ENCODE peak calls at places on chromosomes 5 and 9, in nine cellular contexts. G is Right ventricle myocardium superior; Y is kidney; V is foreskin fibroblast; R is NCI-H748 treated with DMSO at 0.1 percent for 48 hours; P is KBM-7; O is activated CD4-positive, alpha-beta T cell treated with anti-CD3 and anti-CD28 coated beads, Interleukin-2, amount 50 U/mL, for 24 hours; B is C1 segment of cervical spinal cord; C is HTR-8/SVneo. N is an unnamed sample.

GRCh38 chr5:15103864-15104263 is 232.3 kb upstream of the ANKH start:
- DNase-seq in C (no peak), O (no peak), G (no peak), B (no peak), V (no peak), R (no peak), Y (no peak), P (no peak), N (no peak)

GRCh38 chr5:76546497-76547102 is 76.6 kb downstream of the F2RL2 start:
- DNase-seq in C (no peak), O (peak; percentile 13), B (no peak), R (no peak), V (no peak), G (no peak), Y (no peak), P (peak; percentile 63), N (no peak)

GRCh38 chr5:149886697-149887470 is 57.7 kb downstream of the PDE6A start:
- DNase-seq in O (no peak), R (no peak), V (peak; percentile 24), P (no peak), C (peak; percentile 20), G (no peak), B (no peak), Y (no peak), N (no peak)

GRCh38 chr5:43483210-43484048 is at the start of gene TMEM267:
- DNase-seq in G (peak; percentile 96), V (peak; percentile 93), B (peak; percentile 86), P (peak; percentile 94), C (peak; percentile 97), Y (peak; percentile 98), O (peak; percentile 70), R (peak; percentile 98), N (peak; percentile 98)

GRCh38 chr9:104750185-104750762 is 2.8 kb downstream of the NIPSNAP3A start:
- DNase-seq in Y (no peak), P (no peak), O (no peak), C (no peak), R (no peak), B (no peak), V (no peak), G (no peak), N (no peak)

GRCh38 chr5:57595530-57596098 is 113.0 kb upstream of the ACTBL2 start:
- DNase-seq in Y (no peak), V (no peak), O (no peak), G (no peak), B (no peak), P (no peak), C (no peak), R (peak; percentile 75), N (no peak)

GRCh38 chr5:74401566-74402320 is 238.8 kb downstream of the ENC1 start:
- DNase-seq in P (no peak), B (no peak), R (no peak), V (no peak), O (no peak), C (no peak), G (no peak), Y (no peak), N (no peak)

GRCh38 chr9:121398374-121398773 is 28.3 kb upstream of the STOM start:
- DNase-seq in P (peak; percentile 35), G (no peak), R (no peak), Y (no peak), C (peak; percentile 41), V (peak; percentile 98), O (no peak), B (no peak), N (no peak)

GRCh38 chr5:137075163-137075970 is 423.8 kb downstream of the SPOCK1 start:
- DNase-seq in V (no peak), Y (peak; percentile 89), B (no peak), P (peak; percentile 37), R (peak; percentile 43), C (peak; percentile 73), G (peak; percentile 48), O (no peak), N (no peak)